ENCODE peak calls at places on chromosomes 3 and 15, in seven cellular contexts. G is activated gamma-delta T cell treated with Interleukin-2 at 50 U/mL for 16 hours, Q is hypothalamus, Y is posterior vena cava, N is NCI-H69, L is NCI-H1092 treated with DMSO at 0.1 percent for 48 hours, U is M059J. E is an unnamed sample.
A peak's percentile ranks its signal among the peaks of the same experiment; 100 is the strongest.

GRCh38 chr15:29090617-29091466 is 178.8 kb downstream of the NSMCE3 start:
- DNase-seq in G (peak; percentile 56), Q (peak; percentile 28), Y (peak; percentile 75), N (peak; percentile 53), L (no peak), U (no peak), E (no peak)

GRCh38 chr3:187777331-187778046 is 32.2 kb upstream of the BCL6 start:
- DNase-seq in G (peak; percentile 37), Q (no peak), Y (no peak), N (no peak), L (no peak), U (peak; percentile 85), E (no peak)

GRCh38 chr15:100997442-100997841 is 78.3 kb downstream of the LRRK1 start:
- DNase-seq in G (no peak), Q (no peak), Y (no peak), N (peak; percentile 17), L (no peak), U (peak; percentile 83), E (no peak)

GRCh38 chr15:63947228-63947627 is 99.1 kb downstream of the DAPK2 start:
- DNase-seq in G (no peak), Q (no peak), Y (peak; percentile 22), N (no peak), L (no peak), U (no peak), E (no peak)

GRCh38 chr3:129627350-129628168 is 21.1 kb upstream of the PLXND1 start:
- DNase-seq in G (peak; percentile 65), Q (peak; percentile 54), Y (peak; percentile 90), N (peak; percentile 86), L (peak; percentile 77), U (peak; percentile 83), E (peak; percentile 90)

GRCh38 chr15:65952425-65953053 is 83.2 kb downstream of the RAB11A start:
- DNase-seq in G (no peak), Q (no peak), Y (no peak), N (no peak), L (no peak), U (peak; percentile 55), E (no peak)

GRCh38 chr3:17640466-17640865 is 102.0 kb downstream of the TBC1D5 start:
- DNase-seq in G (no peak), Q (no peak), Y (no peak), N (peak; percentile 14), L (no peak), U (peak; percentile 44), E (no peak)

GRCh38 chr3:5144316-5144994 is 22.4 kb downstream of the ARL8B start:
- DNase-seq in G (no peak), Q (no peak), Y (no peak), N (no peak), L (no peak), U (no peak), E (no peak)

GRCh38 chr3:154192225-154192624 is 71.0 kb downstream of the ARHGEF26 start:
- DNase-seq in G (no peak), Q (no peak), Y (no peak), N (no peak), L (no peak), U (no peak), E (no peak)

GRCh38 chr15:51095681-51096331 is 1.1 kb upstream of the TNFAIP8L3 start:
- DNase-seq in G (no peak), Q (no peak), Y (no peak), N (no peak), L (no peak), U (no peak), E (no peak)

GRCh38 chr15:89244512-89244869 is 712 bp downstream of the FANCI start:
- DNase-seq in G (no peak), Q (no peak), Y (no peak), N (no peak), L (no peak), U (peak; percentile 63), E (no peak)

GRCh38 chr3:65833761-65834505 is 204.8 kb downstream of the MAGI1 start:
- DNase-seq in G (no peak), Q (no peak), Y (no peak), N (no peak), L (no peak), U (peak; percentile 67), E (no peak)

GRCh38 chr3:32961189-32961715 is 9.8 kb downstream of the CCR4 start:
- DNase-seq in G (no peak), Q (no peak), Y (peak; percentile 44), N (no peak), L (no peak), U (no peak), E (no peak)

GRCh38 chr3:131976448-131976847 is 58.4 kb downstream of the CPNE4 start:
- DNase-seq in G (no peak), Q (no peak), Y (no peak), N (no peak), L (no peak), U (no peak), E (no peak)

GRCh38 chr3:30492581-30493192 is 113.7 kb upstream of the TGFBR2 start:
- DNase-seq in G (no peak), Q (no peak), Y (no peak), N (peak; percentile 7), L (no peak), U (no peak), E (no peak)

GRCh38 chr3:3038201-3038991 is 71.8 kb downstream of the IL5RA start:
- DNase-seq in G (no peak), Q (no peak), Y (no peak), N (no peak), L (no peak), U (peak; percentile 1), E (no peak)

GRCh38 chr3:195080125-195080524 is 190.8 kb downstream of the XXYLT1 start:
- DNase-seq in G (no peak), Q (no peak), Y (peak; percentile 81), N (no peak), L (no peak), U (no peak), E (no peak)

GRCh38 chr15:32831458-32831857 is 113.7 kb downstream of the GREM1 start:
- DNase-seq in G (no peak), Q (no peak), Y (no peak), N (no peak), L (no peak), U (no peak), E (no peak)

GRCh38 chr3:4410174-4410573 is 56.9 kb downstream of the SUMF1 start:
- DNase-seq in G (no peak), Q (no peak), Y (no peak), N (no peak), L (no peak), U (no peak), E (no peak)

GRCh38 chr3:76203578-76203977 is 418.2 kb upstream of the ZNF717 start:
- DNase-seq in G (no peak), Q (no peak), Y (no peak), N (no peak), L (no peak), U (peak; percentile 0), E (no peak)

GRCh38 chr3:12966847-12967750 is 106.1 kb downstream of the IQSEC1 start:
- DNase-seq in G (no peak), Q (no peak), Y (no peak), N (no peak), L (no peak), U (no peak), E (no peak)

GRCh38 chr3:184377882-184378445 is at the start of gene THPO:
- DNase-seq in G (no peak), Q (no peak), Y (peak; percentile 89), N (peak; percentile 60), L (no peak), U (no peak), E (peak; percentile 86)

GRCh38 chr3:125358923-125359322 is 16.2 kb downstream of the ZNF148 start:
- DNase-seq in G (no peak), Q (no peak), Y (no peak), N (no peak), L (no peak), U (no peak), E (no peak)

GRCh38 chr15:65101418-65101890 is 13.5 kb downstream of the UBAP1L start:
- DNase-seq in G (peak; percentile 26), Q (peak; percentile 25), Y (peak; percentile 89), N (peak; percentile 48), L (no peak), U (peak; percentile 19), E (peak; percentile 66)

GRCh38 chr3:126355251-126355650 is 2.0 kb downstream of the KLF15 start:
- DNase-seq in G (no peak), Q (no peak), Y (peak; percentile 51), N (no peak), L (no peak), U (no peak), E (no peak)

E was measured in SHP77.